ENCODE peak calls at places on chromosomes 4 and X, in eight cellular contexts. One of them, this sample, is unnamed.

GRCh38 chr4:15078682-15079642 is 76.7 kb downstream of the CPEB2 start:
- DNase-seq in lower lobe of right lung: no peak
- DNase-seq in GM12865: no peak
- DNase-seq in IMR-90: peak
- DNase-seq in psoas muscle: no peak
- DNase-seq in breast epithelium: no peak
- DNase-seq in astrocyte of the spinal cord: peak
- DNase-seq in OCI-LY7: no peak
- DNase-seq in this sample: no peak

GRCh38 chr4:108166038-108166437 is 2.7 kb downstream of the LEF1 start:
- DNase-seq in lower lobe of right lung: no peak
- DNase-seq in GM12865: no peak
- DNase-seq in IMR-90: no peak
- DNase-seq in psoas muscle: no peak
- DNase-seq in breast epithelium: no peak
- DNase-seq in astrocyte of the spinal cord: no peak
- DNase-seq in OCI-LY7: peak
- DNase-seq in this sample: no peak

GRCh38 chr4:87235020-87235671 is 14.7 kb upstream of the KLHL8 start:
- DNase-seq in lower lobe of right lung: no peak
- DNase-seq in GM12865: no peak
- DNase-seq in IMR-90: peak
- DNase-seq in psoas muscle: no peak
- DNase-seq in breast epithelium: no peak
- DNase-seq in astrocyte of the spinal cord: no peak
- DNase-seq in OCI-LY7: no peak
- DNase-seq in this sample: no peak

GRCh38 chr4:52868138-52868537 is 6.0 kb downstream of the RASL11B start:
- DNase-seq in lower lobe of right lung: no peak
- DNase-seq in GM12865: no peak
- DNase-seq in IMR-90: no peak
- DNase-seq in psoas muscle: peak
- DNase-seq in breast epithelium: no peak
- DNase-seq in astrocyte of the spinal cord: no peak
- DNase-seq in OCI-LY7: no peak
- DNase-seq in this sample: no peak

GRCh38 chr4:8589831-8590545 is 2.6 kb upstream of the CPZ start:
- DNase-seq in lower lobe of right lung: peak
- DNase-seq in GM12865: no peak
- DNase-seq in IMR-90: peak
- DNase-seq in psoas muscle: peak
- DNase-seq in breast epithelium: no peak
- DNase-seq in astrocyte of the spinal cord: peak
- DNase-seq in OCI-LY7: no peak
- DNase-seq in this sample: no peak

GRCh38 chrX:107676559-107677378 is 48.5 kb downstream of the PRPS1 start:
- DNase-seq in lower lobe of right lung: peak
- DNase-seq in GM12865: no peak
- DNase-seq in IMR-90: peak
- DNase-seq in psoas muscle: peak
- DNase-seq in breast epithelium: peak
- DNase-seq in astrocyte of the spinal cord: peak
- DNase-seq in OCI-LY7: peak
- DNase-seq in this sample: no peak

GRCh38 chr4:2285665-2286381 is 23.9 kb upstream of the MXD4 start:
- DNase-seq in lower lobe of right lung: peak
- DNase-seq in GM12865: no peak
- DNase-seq in IMR-90: no peak
- DNase-seq in psoas muscle: peak
- DNase-seq in breast epithelium: no peak
- DNase-seq in astrocyte of the spinal cord: no peak
- DNase-seq in OCI-LY7: no peak
- DNase-seq in this sample: no peak

GRCh38 chrX:20066968-20067708 is 49.6 kb downstream of the MAP7D2 start:
- DNase-seq in lower lobe of right lung: no peak
- DNase-seq in GM12865: peak
- DNase-seq in IMR-90: peak
- DNase-seq in psoas muscle: no peak
- DNase-seq in breast epithelium: no peak
- DNase-seq in astrocyte of the spinal cord: peak
- DNase-seq in OCI-LY7: peak
- DNase-seq in this sample: peak

GRCh38 chrX:110671068-110671803 is 124.4 kb downstream of the CHRDL1 start:
- DNase-seq in lower lobe of right lung: no peak
- DNase-seq in GM12865: peak
- DNase-seq in IMR-90: no peak
- DNase-seq in psoas muscle: no peak
- DNase-seq in breast epithelium: no peak
- DNase-seq in astrocyte of the spinal cord: peak
- DNase-seq in OCI-LY7: no peak
- DNase-seq in this sample: no peak

GRCh38 chrX:101482296-101482695 is 3.0 kb upstream of the ARMCX4 start:
- DNase-seq in lower lobe of right lung: no peak
- DNase-seq in GM12865: no peak
- DNase-seq in IMR-90: peak
- DNase-seq in psoas muscle: no peak
- DNase-seq in breast epithelium: no peak
- DNase-seq in astrocyte of the spinal cord: peak
- DNase-seq in OCI-LY7: no peak
- DNase-seq in this sample: no peak

GRCh38 chr4:4170596-4171150 is 56.1 kb downstream of the OTOP1 start:
- DNase-seq in lower lobe of right lung: no peak
- DNase-seq in GM12865: no peak
- DNase-seq in IMR-90: no peak
- DNase-seq in psoas muscle: no peak
- DNase-seq in breast epithelium: no peak
- DNase-seq in astrocyte of the spinal cord: no peak
- DNase-seq in OCI-LY7: no peak
- DNase-seq in this sample: no peak

GRCh38 chr4:168995537-168996295 is 14.3 kb downstream of the CBR4 start:
- DNase-seq in lower lobe of right lung: no peak
- DNase-seq in GM12865: no peak
- DNase-seq in IMR-90: peak
- DNase-seq in psoas muscle: no peak
- DNase-seq in breast epithelium: no peak
- DNase-seq in astrocyte of the spinal cord: peak
- DNase-seq in OCI-LY7: no peak
- DNase-seq in this sample: no peak

GRCh38 chr4:181957088-181957487 is 286.1 kb upstream of the TENM3 start:
- DNase-seq in lower lobe of right lung: no peak
- DNase-seq in GM12865: no peak
- DNase-seq in IMR-90: peak
- DNase-seq in psoas muscle: no peak
- DNase-seq in breast epithelium: no peak
- DNase-seq in astrocyte of the spinal cord: peak
- DNase-seq in OCI-LY7: no peak
- DNase-seq in this sample: no peak

GRCh38 chr4:76571274-76571673 is 136.2 kb downstream of the SHROOM3 start:
- DNase-seq in lower lobe of right lung: no peak
- DNase-seq in GM12865: no peak
- DNase-seq in IMR-90: no peak
- DNase-seq in psoas muscle: no peak
- DNase-seq in breast epithelium: no peak
- DNase-seq in astrocyte of the spinal cord: no peak
- DNase-seq in OCI-LY7: no peak
- DNase-seq in this sample: no peak

GRCh38 chr4:144591401-144591800 is 54.6 kb upstream of the HHIP start:
- DNase-seq in lower lobe of right lung: peak
- DNase-seq in GM12865: no peak
- DNase-seq in IMR-90: peak
- DNase-seq in psoas muscle: no peak
- DNase-seq in breast epithelium: no peak
- DNase-seq in astrocyte of the spinal cord: peak
- DNase-seq in OCI-LY7: no peak
- DNase-seq in this sample: no peak

DNA sequence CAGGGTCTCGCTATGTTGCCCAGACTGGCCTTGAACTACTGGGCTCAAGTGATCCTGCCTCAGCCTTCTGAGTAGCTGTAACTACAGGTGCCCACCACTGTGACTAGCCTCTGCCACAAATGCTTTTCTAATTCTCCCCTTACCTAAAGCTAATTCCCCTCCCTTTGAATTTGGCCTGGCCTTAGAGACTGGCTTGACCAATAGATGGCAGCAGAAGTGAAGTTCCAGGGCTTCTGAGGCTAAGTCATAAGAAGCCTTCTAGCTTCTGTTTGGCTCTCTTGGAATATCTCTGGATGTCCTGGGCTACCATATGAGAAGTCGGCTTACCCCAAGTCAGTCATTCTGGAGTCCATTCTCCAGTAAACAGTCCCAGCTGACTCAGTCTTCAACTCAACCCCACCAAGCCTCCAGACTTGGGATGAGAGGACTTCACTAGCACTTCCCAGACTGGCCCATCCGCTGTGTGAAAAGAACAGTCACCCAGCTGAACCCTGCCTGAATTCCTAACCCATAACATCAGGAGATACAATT is 61.0 kb downstream of the HPRT1 start:
- DNase-seq in lower lobe of right lung: no peak
- DNase-seq in GM12865: peak
- DNase-seq in IMR-90: peak
- DNase-seq in psoas muscle: no peak
- DNase-seq in breast epithelium: no peak
- DNase-seq in astrocyte of the spinal cord: peak
- DNase-seq in OCI-LY7: peak
- DNase-seq in this sample: no peak
- TF ChIP-seq CTCF in lower lobe of right lung: peak
- TF ChIP-seq CTCF in GM12865: peak
- TF ChIP-seq CTCF in IMR-90: peak
- TF ChIP-seq CTCF in psoas muscle: peak
- TF ChIP-seq CTCF in breast epithelium: peak
- TF ChIP-seq CTCF in astrocyte of the spinal cord: peak
- TF ChIP-seq CTCF in OCI-LY7: peak
- TF ChIP-seq CTCF in this sample: peak

DNA sequence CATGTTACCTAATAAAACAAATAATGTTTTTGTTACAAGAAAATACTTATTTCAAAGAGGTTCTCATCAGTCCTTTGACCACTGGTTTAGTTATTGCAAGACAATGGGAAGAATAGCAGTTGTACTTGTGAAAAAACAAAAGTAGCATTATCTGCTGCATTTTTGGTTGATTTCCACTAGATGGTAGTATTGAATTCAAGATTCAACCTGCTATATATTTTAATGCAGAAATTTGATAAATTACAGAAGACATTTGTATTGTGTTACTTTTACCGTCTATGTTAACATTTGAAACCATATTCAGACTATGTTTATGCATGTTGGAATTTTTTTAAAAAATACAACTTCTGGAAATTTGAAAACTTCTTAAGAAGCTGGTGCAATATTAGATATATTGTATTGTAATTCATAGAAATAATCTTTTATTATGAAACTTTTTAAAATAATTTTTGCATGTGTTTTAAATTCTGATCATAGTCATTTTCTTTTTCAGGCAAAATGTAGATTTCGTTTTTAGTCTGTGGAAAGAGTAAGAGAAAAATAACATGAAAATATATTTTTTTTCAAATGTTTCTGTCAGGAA is 56.4 kb downstream of the SPCS3 start:
- DNase-seq in lower lobe of right lung: no peak
- DNase-seq in GM12865: peak
- DNase-seq in IMR-90: peak
- DNase-seq in psoas muscle: no peak
- DNase-seq in breast epithelium: no peak
- DNase-seq in astrocyte of the spinal cord: peak
- DNase-seq in OCI-LY7: peak
- DNase-seq in this sample: no peak
- TF ChIP-seq CTCF in lower lobe of right lung: peak
- TF ChIP-seq CTCF in GM12865: peak
- TF ChIP-seq CTCF in IMR-90: peak
- TF ChIP-seq CTCF in psoas muscle: peak
- TF ChIP-seq CTCF in breast epithelium: peak
- TF ChIP-seq CTCF in astrocyte of the spinal cord: peak
- TF ChIP-seq CTCF in OCI-LY7: peak
- TF ChIP-seq CTCF in this sample: peak

GRCh38 chrX:102654696-102655095 is 3.4 kb downstream of the GPRASP1 start:
- DNase-seq in lower lobe of right lung: no peak
- DNase-seq in GM12865: no peak
- DNase-seq in IMR-90: no peak
- DNase-seq in psoas muscle: no peak
- DNase-seq in breast epithelium: no peak
- DNase-seq in astrocyte of the spinal cord: no peak
- DNase-seq in OCI-LY7: no peak
- DNase-seq in this sample: no peak

GRCh38 chrX:102650903-102651241 is 411 bp upstream of the GPRASP1 start:
- DNase-seq in lower lobe of right lung: no peak
- DNase-seq in GM12865: no peak
- DNase-seq in IMR-90: no peak
- DNase-seq in psoas muscle: no peak
- DNase-seq in breast epithelium: no peak
- DNase-seq in astrocyte of the spinal cord: no peak
- DNase-seq in OCI-LY7: no peak
- DNase-seq in this sample: no peak

GRCh38 chrX:102651242-102651967 is at the start of gene GPRASP1:
- DNase-seq in lower lobe of right lung: peak
- DNase-seq in GM12865: no peak
- DNase-seq in IMR-90: peak
- DNase-seq in psoas muscle: peak
- DNase-seq in breast epithelium: peak
- DNase-seq in astrocyte of the spinal cord: peak
- DNase-seq in OCI-LY7: no peak
- DNase-seq in this sample: no peak

GRCh38 chrX:102651968-102652744 is 873 bp downstream of the GPRASP1 start:
- DNase-seq in lower lobe of right lung: no peak
- DNase-seq in GM12865: no peak
- DNase-seq in IMR-90: peak
- DNase-seq in psoas muscle: peak
- DNase-seq in breast epithelium: no peak
- DNase-seq in astrocyte of the spinal cord: peak
- DNase-seq in OCI-LY7: no peak
- DNase-seq in this sample: no peak
- TF ChIP-seq CTCF in lower lobe of right lung: peak
- TF ChIP-seq CTCF in GM12865: no peak
- TF ChIP-seq CTCF in IMR-90: peak
- TF ChIP-seq CTCF in psoas muscle: peak
- TF ChIP-seq CTCF in breast epithelium: peak
- TF ChIP-seq CTCF in astrocyte of the spinal cord: peak
- TF ChIP-seq CTCF in OCI-LY7: peak
- TF ChIP-seq CTCF in this sample: no peak

GRCh38 chr4:47705326-47705981 is 132.4 kb downstream of the CORIN start:
- DNase-seq in lower lobe of right lung: no peak
- DNase-seq in GM12865: peak
- DNase-seq in IMR-90: peak
- DNase-seq in psoas muscle: no peak
- DNase-seq in breast epithelium: no peak
- DNase-seq in astrocyte of the spinal cord: peak
- DNase-seq in OCI-LY7: peak
- DNase-seq in this sample: no peak

GRCh38 chr4:47703008-47703407 is 134.9 kb downstream of the CORIN start:
- DNase-seq in lower lobe of right lung: no peak
- DNase-seq in GM12865: no peak
- DNase-seq in IMR-90: no peak
- DNase-seq in psoas muscle: no peak
- DNase-seq in breast epithelium: no peak
- DNase-seq in astrocyte of the spinal cord: no peak
- DNase-seq in OCI-LY7: no peak
- DNase-seq in this sample: no peak

GRCh38 chr4:47701286-47701685 is 136.6 kb downstream of the CORIN start:
- DNase-seq in lower lobe of right lung: no peak
- DNase-seq in GM12865: no peak
- DNase-seq in IMR-90: no peak
- DNase-seq in psoas muscle: no peak
- DNase-seq in breast epithelium: no peak
- DNase-seq in astrocyte of the spinal cord: no peak
- DNase-seq in OCI-LY7: no peak
- DNase-seq in this sample: no peak

GRCh38 chr4:47703964-47704363 is 133.9 kb downstream of the CORIN start:
- DNase-seq in lower lobe of right lung: no peak
- DNase-seq in GM12865: no peak
- DNase-seq in IMR-90: no peak
- DNase-seq in psoas muscle: no peak
- DNase-seq in breast epithelium: no peak
- DNase-seq in astrocyte of the spinal cord: no peak
- DNase-seq in OCI-LY7: no peak
- DNase-seq in this sample: no peak

GRCh38 chr4:47704693-47705325 is 133.1 kb downstream of the CORIN start:
- DNase-seq in lower lobe of right lung: no peak
- DNase-seq in GM12865: peak
- DNase-seq in IMR-90: peak
- DNase-seq in psoas muscle: no peak
- DNase-seq in breast epithelium: no peak
- DNase-seq in astrocyte of the spinal cord: peak
- DNase-seq in OCI-LY7: peak
- DNase-seq in this sample: no peak
- TF ChIP-seq CTCF in lower lobe of right lung: peak
- TF ChIP-seq CTCF in GM12865: peak
- TF ChIP-seq CTCF in IMR-90: peak
- TF ChIP-seq CTCF in psoas muscle: peak
- TF ChIP-seq CTCF in breast epithelium: no peak
- TF ChIP-seq CTCF in astrocyte of the spinal cord: peak
- TF ChIP-seq CTCF in OCI-LY7: peak
- TF ChIP-seq CTCF in this sample: peak